ENCODE peak calls at places on chromosomes 11 and 22, in four cellular contexts. One of them, this sample, is unnamed.

GRCh38 chr11:62574363-62575057 is 819 bp upstream of the EEF1G start:
- DNase-seq in lower lobe of right lung: no peak
- DNase-seq in non-pigmented ciliary epithelial cell: no peak
- DNase-seq in progenitor cell of endocrine pancreas: no peak
- DNase-seq in this sample: no peak

GRCh38 chr11:34745209-34745608 is 124.3 kb downstream of the EHF start:
- DNase-seq in non-pigmented ciliary epithelial cell: no peak
- DNase-seq in lower lobe of right lung: no peak
- DNase-seq in progenitor cell of endocrine pancreas: no peak
- DNase-seq in this sample: no peak

GRCh38 chr22:31345331-31346254 is 553 bp downstream of the PATZ1 start:
- DNase-seq in progenitor cell of endocrine pancreas: peak; percentile 84
- DNase-seq in lower lobe of right lung: peak; percentile 89
- DNase-seq in non-pigmented ciliary epithelial cell: no peak
- DNase-seq in this sample: no peak

GRCh38 chr11:72646472-72646871 is 27.8 kb downstream of the PDE2A start:
- DNase-seq in lower lobe of right lung: no peak
- DNase-seq in progenitor cell of endocrine pancreas: no peak
- DNase-seq in non-pigmented ciliary epithelial cell: no peak
- DNase-seq in this sample: no peak

GRCh38 chr11:130470832-130471706 is 22.6 kb downstream of the ADAMTS15 start:
- DNase-seq in non-pigmented ciliary epithelial cell: no peak
- DNase-seq in progenitor cell of endocrine pancreas: no peak
- DNase-seq in lower lobe of right lung: no peak
- DNase-seq in this sample: no peak

GRCh38 chr11:133896028-133896427 is 50.7 kb upstream of the SPATA19 start:
- DNase-seq in non-pigmented ciliary epithelial cell: no peak
- DNase-seq in progenitor cell of endocrine pancreas: no peak
- DNase-seq in lower lobe of right lung: no peak
- DNase-seq in this sample: no peak

GRCh38 chr11:45180888-45181594 is 34.6 kb downstream of the PRDM11 start:
- DNase-seq in progenitor cell of endocrine pancreas: peak; percentile 48
- DNase-seq in non-pigmented ciliary epithelial cell: no peak
- DNase-seq in lower lobe of right lung: peak; percentile 84
- DNase-seq in this sample: no peak

GRCh38 chr22:25353516-25354445 is 134.3 kb downstream of the CRYBB2 start:
- DNase-seq in non-pigmented ciliary epithelial cell: no peak
- DNase-seq in progenitor cell of endocrine pancreas: no peak
- DNase-seq in lower lobe of right lung: no peak
- DNase-seq in this sample: no peak

GRCh38 chr11:78429209-78429608 is 11.6 kb upstream of the GAB2 start:
- DNase-seq in lower lobe of right lung: no peak
- DNase-seq in progenitor cell of endocrine pancreas: no peak
- DNase-seq in non-pigmented ciliary epithelial cell: no peak
- DNase-seq in this sample: no peak

GRCh38 chr11:27837895-27838563 is 137.8 kb upstream of the BDNF start:
- DNase-seq in progenitor cell of endocrine pancreas: no peak
- DNase-seq in lower lobe of right lung: no peak
- DNase-seq in non-pigmented ciliary epithelial cell: no peak
- DNase-seq in this sample: no peak

GRCh38 chr11:29153078-29153477 is 863.8 kb downstream of the KCNA4 start:
- DNase-seq in non-pigmented ciliary epithelial cell: no peak
- DNase-seq in lower lobe of right lung: no peak
- DNase-seq in progenitor cell of endocrine pancreas: no peak
- DNase-seq in this sample: no peak

GRCh38 chr11:67628710-67629385 is 889 bp downstream of the NUDT8 start:
- DNase-seq in non-pigmented ciliary epithelial cell: no peak
- DNase-seq in progenitor cell of endocrine pancreas: no peak
- DNase-seq in lower lobe of right lung: peak; percentile 51
- DNase-seq in this sample: no peak

GRCh38 chr11:6667733-6668374 is 12.2 kb upstream of the DCHS1 start:
- DNase-seq in non-pigmented ciliary epithelial cell: no peak
- DNase-seq in progenitor cell of endocrine pancreas: no peak
- DNase-seq in lower lobe of right lung: no peak
- DNase-seq in this sample: no peak

GRCh38 chr11:72730706-72731105 is 21.5 kb downstream of the ARAP1 start:
- DNase-seq in lower lobe of right lung: no peak
- DNase-seq in non-pigmented ciliary epithelial cell: no peak
- DNase-seq in progenitor cell of endocrine pancreas: no peak
- DNase-seq in this sample: no peak

GRCh38 chr11:122642472-122642922 is 13.0 kb upstream of the UBASH3B start:
- DNase-seq in progenitor cell of endocrine pancreas: no peak
- DNase-seq in lower lobe of right lung: no peak
- DNase-seq in non-pigmented ciliary epithelial cell: no peak
- DNase-seq in this sample: no peak

GRCh38 chr11:69054397-69055211 is 5.9 kb downstream of the TPCN2 start:
- DNase-seq in lower lobe of right lung: no peak
- DNase-seq in non-pigmented ciliary epithelial cell: no peak
- DNase-seq in progenitor cell of endocrine pancreas: no peak
- DNase-seq in this sample: no peak

GRCh38 chr11:120184946-120185677 is 25.7 kb upstream of the OAF start:
- DNase-seq in progenitor cell of endocrine pancreas: no peak
- DNase-seq in non-pigmented ciliary epithelial cell: no peak
- DNase-seq in lower lobe of right lung: no peak
- DNase-seq in this sample: no peak

GRCh38 chr11:35907648-35908431 is 36.0 kb upstream of the LDLRAD3 start:
- DNase-seq in progenitor cell of endocrine pancreas: no peak
- DNase-seq in lower lobe of right lung: no peak
- DNase-seq in non-pigmented ciliary epithelial cell: peak; percentile 48
- DNase-seq in this sample: peak; percentile 69

This sample was measured in smooth muscle cell of the brain vasculature.